ENCODE peak calls at places on chromosomes 4 and X, in four cellular contexts. One of them, this sample, is unnamed.
A peak's percentile ranks its signal among the peaks of the same experiment; 100 is the strongest.

GRCh38 chrX:41823402-41823801 is 99.4 kb downstream of the GPR82 start:
- DNase-seq in activated T-helper 9 cell treated with anti-CD3 and anti-CD28 coated beads, Interleukin-2, amount 50 U/mL, for 16 hours: no peak
- DNase-seq in A549: peak; percentile 10
- DNase-seq in neural crest cell: no peak
- DNase-seq in this sample: no peak

GRCh38 chrX:147958316-147958715 is 22.8 kb upstream of the FMR1NB start:
- DNase-seq in neural crest cell: no peak
- DNase-seq in A549: no peak
- DNase-seq in activated T-helper 9 cell treated with anti-CD3 and anti-CD28 coated beads, Interleukin-2, amount 50 U/mL, for 16 hours: no peak
- DNase-seq in this sample: no peak

GRCh38 chr4:140448830-140449229 is 21.4 kb upstream of the CLGN start:
- DNase-seq in neural crest cell: no peak
- DNase-seq in A549: no peak
- DNase-seq in activated T-helper 9 cell treated with anti-CD3 and anti-CD28 coated beads, Interleukin-2, amount 50 U/mL, for 16 hours: no peak
- DNase-seq in this sample: no peak

GRCh38 chrX:136030357-136031225 is 45.4 kb downstream of the SLC9A6 start:
- DNase-seq in neural crest cell: no peak
- DNase-seq in A549: no peak
- DNase-seq in activated T-helper 9 cell treated with anti-CD3 and anti-CD28 coated beads, Interleukin-2, amount 50 U/mL, for 16 hours: no peak
- DNase-seq in this sample: no peak

GRCh38 chrX:95071052-95071451 is 1397.0 kb downstream of the FAM133A start:
- DNase-seq in neural crest cell: no peak
- DNase-seq in activated T-helper 9 cell treated with anti-CD3 and anti-CD28 coated beads, Interleukin-2, amount 50 U/mL, for 16 hours: no peak
- DNase-seq in A549: no peak
- DNase-seq in this sample: no peak

GRCh38 chr4:74369860-74370259 is 4.9 kb downstream of the EREG start:
- DNase-seq in neural crest cell: no peak
- DNase-seq in activated T-helper 9 cell treated with anti-CD3 and anti-CD28 coated beads, Interleukin-2, amount 50 U/mL, for 16 hours: no peak
- DNase-seq in A549: no peak
- DNase-seq in this sample: no peak

GRCh38 chr4:90238141-90238540 is 110.9 kb downstream of the CCSER1 start:
- DNase-seq in activated T-helper 9 cell treated with anti-CD3 and anti-CD28 coated beads, Interleukin-2, amount 50 U/mL, for 16 hours: no peak
- DNase-seq in A549: no peak
- DNase-seq in neural crest cell: no peak
- DNase-seq in this sample: no peak

GRCh38 chr4:152512483-152512882 is 23.4 kb downstream of the FBXW7 start:
- DNase-seq in neural crest cell: no peak
- DNase-seq in activated T-helper 9 cell treated with anti-CD3 and anti-CD28 coated beads, Interleukin-2, amount 50 U/mL, for 16 hours: no peak
- DNase-seq in A549: no peak
- DNase-seq in this sample: no peak

GRCh38 chr4:11628093-11628725 is 199.5 kb upstream of the HS3ST1 start:
- DNase-seq in A549: no peak
- DNase-seq in neural crest cell: no peak
- DNase-seq in activated T-helper 9 cell treated with anti-CD3 and anti-CD28 coated beads, Interleukin-2, amount 50 U/mL, for 16 hours: no peak
- DNase-seq in this sample: no peak

GRCh38 chr4:56757270-56757746 is 64.2 kb downstream of the SPINK2 start:
- DNase-seq in A549: no peak
- DNase-seq in activated T-helper 9 cell treated with anti-CD3 and anti-CD28 coated beads, Interleukin-2, amount 50 U/mL, for 16 hours: no peak
- DNase-seq in neural crest cell: no peak
- DNase-seq in this sample: peak; percentile 27

GRCh38 chr4:183919173-183919572 is 14.1 kb downstream of the STOX2 start:
- DNase-seq in neural crest cell: no peak
- DNase-seq in A549: no peak
- DNase-seq in activated T-helper 9 cell treated with anti-CD3 and anti-CD28 coated beads, Interleukin-2, amount 50 U/mL, for 16 hours: no peak
- DNase-seq in this sample: no peak

GRCh38 chr4:176611954-176612353 is 180.8 kb downstream of the VEGFC start:
- DNase-seq in A549: no peak
- DNase-seq in activated T-helper 9 cell treated with anti-CD3 and anti-CD28 coated beads, Interleukin-2, amount 50 U/mL, for 16 hours: no peak
- DNase-seq in neural crest cell: no peak
- DNase-seq in this sample: no peak

GRCh38 chr4:8211229-8211628 is 12.1 kb downstream of the SH3TC1 start:
- DNase-seq in neural crest cell: no peak
- DNase-seq in A549: no peak
- DNase-seq in activated T-helper 9 cell treated with anti-CD3 and anti-CD28 coated beads, Interleukin-2, amount 50 U/mL, for 16 hours: no peak
- DNase-seq in this sample: no peak

GRCh38 chr4:120871173-120871572 is 51.4 kb downstream of the PRDM5 start:
- DNase-seq in activated T-helper 9 cell treated with anti-CD3 and anti-CD28 coated beads, Interleukin-2, amount 50 U/mL, for 16 hours: no peak
- DNase-seq in A549: no peak
- DNase-seq in neural crest cell: no peak
- DNase-seq in this sample: no peak

This sample was measured in 8988T.